ENCODE peak calls at places on chromosomes 5 and 9, in five cellular contexts. A is stimulated activated naive B cell treated with anti-CD40 and anti-IgM and Interleukin-4, amounts not matched to agents 10 μg/mL and 1 μg/mL and 100 μg/mL, for 72 hours; X is AG08396; W is A673; B is osteocyte. J is an unnamed sample.

GRCh38 chr5:54570923-54571322 is 53.4 kb downstream of the SNX18 start:
- DNase-seq in B (no peak), X (no peak), A (no peak), W (no peak), J (no peak)

GRCh38 chr5:95238560-95239325 is 46.2 kb downstream of the MCTP1 start:
- DNase-seq in B (no peak), A (no peak), W (peak), X (no peak), J (no peak)

GRCh38 chr9:34025811-34026210 is 22.9 kb downstream of the UBAP2 start:
- DNase-seq in A (no peak), B (no peak), W (no peak), X (no peak), J (no peak)

GRCh38 chr5:111857633-111858032 is 100.6 kb upstream of the NREP start:
- DNase-seq in B (no peak), W (no peak), A (no peak), X (no peak), J (no peak)

GRCh38 chr5:103139264-103139865 is 19.3 kb downstream of the PPIP5K2 start:
- DNase-seq in A (peak), B (peak), X (peak), W (peak), J (peak)

GRCh38 chr5:107248065-107248695 is 422.6 kb downstream of the EFNA5 start:
- DNase-seq in B (no peak), X (peak), W (peak), A (no peak), J (peak)

GRCh38 chr9:130939405-130939941 is 426 bp upstream of the FIBCD1 start:
- DNase-seq in W (no peak), X (no peak), B (no peak), A (no peak), J (no peak)

GRCh38 chr9:94627287-94627686 is 12.0 kb downstream of the FBP1 start:
- DNase-seq in X (no peak), A (no peak), W (no peak), B (no peak), J (no peak)

GRCh38 chr5:131854134-131854533 is 57.3 kb upstream of the FNIP1 start:
- DNase-seq in A (no peak), B (no peak), X (no peak), W (no peak), J (peak)

GRCh38 chr5:170408189-170408588 is 19.0 kb upstream of the KCNMB1 start:
- DNase-seq in B (no peak), X (no peak), A (no peak), W (peak), J (no peak)

GRCh38 chr9:14251146-14252071 is 62.5 kb downstream of the NFIB start:
- DNase-seq in X (peak), A (no peak), W (peak), B (no peak), J (no peak)

GRCh38 chr5:179862296-179862695 is 3.7 kb upstream of the MRNIP start:
- DNase-seq in A (no peak), X (no peak), B (no peak), W (no peak), J (no peak)

GRCh38 chr9:77839459-77840140 is 191.5 kb upstream of the GNA14 start:
- DNase-seq in X (no peak), A (no peak), B (no peak), W (peak), J (no peak)

GRCh38 chr5:84384604-84385575 is at the start of gene EDIL3:
- DNase-seq in X (peak), B (peak), W (peak), A (no peak), J (no peak)

J was measured in activated T-helper 1 cell treated with anti-CD3 and anti-CD28 coated beads, Interleukin-12 subunit alpha, Interleukin-12 subunit beta, Interleukin-2, Interleukin-4 antibody, amounts not matched to agents 30 ng/mL and 10 ng/mL and 1 ng/mL, durations not matched to agents 14 hours and 24 hours and 36 hours.